ENCODE peak calls at places on chromosomes 5 and 9, in five cellular contexts. F is transverse colon, R is tibial nerve, Y is PC-9, B is right atrium auricular region. V is an unnamed sample. For H3K36me3, the result is how much of the 10 kb centered on the place peaks cover.

GRCh38 chr5:96942911-96943310 is 7.0 kb downstream of the LNPEP start:
- DNase-seq in B (no peak), Y (no peak), R (no peak), F (no peak), V (no peak)

GRCh38 chr5:35136386-35136785 is 88.6 kb upstream of the AGXT2 start:
- DNase-seq in F (no peak), B (no peak), Y (no peak), R (no peak), V (peak)

GRCh38 chr9:7053903-7054302 is 296.1 kb downstream of the KDM4C start:
- DNase-seq in B (no peak), R (no peak), Y (no peak), F (no peak), V (no peak)

GRCh38 chr9:83972286-83972685 is 7.7 kb downstream of the HNRNPK start:
- DNase-seq in R (no peak), B (no peak), F (no peak), Y (no peak), V (no peak)

GRCh38 chr5:173247504-173247903 is 12.5 kb upstream of the NKX2-5 start:
- DNase-seq in Y (no peak), R (no peak), B (no peak), F (no peak), V (no peak)

GRCh38 chr5:63245271-63245670 is 666.7 kb downstream of the LRRC70 start:
- DNase-seq in R (no peak), B (no peak), Y (no peak), F (no peak), V (no peak)

GRCh38 chr5:67215592-67216471 is 19.2 kb upstream of the CD180 start:
- DNase-seq in B (peak), R (peak), F (peak), Y (no peak), V (no peak)

GRCh38 chr5:178486305-178486704 is 103.9 kb downstream of the COL23A1 start:
- DNase-seq in B (no peak), F (no peak), R (no peak), Y (no peak), V (no peak)

GRCh38 chr9:137199411-137200121 is 975 bp downstream of the TPRN start:
- DNase-seq in Y (no peak), R (no peak), F (no peak), B (no peak), V (no peak)

GRCh38 chr9:127218818-127219217 is 45.8 kb upstream of the GARNL3 start:
- DNase-seq in R (no peak), B (no peak), F (no peak), Y (no peak), V (no peak)

GRCh38 chr5:56900858-56901578 is 8.4 kb upstream of the SETD9 start:
- DNase-seq in R (peak), Y (no peak), F (no peak), B (no peak), V (no peak)

GRCh38 chr9:221989-222776 is 7.5 kb downstream of the DOCK8 start:
- DNase-seq in B (no peak), Y (peak), F (no peak), R (no peak), V (no peak)

GRCh38 chr5:150517272-150518152 is 9.6 kb downstream of the NDST1 start:
- DNase-seq in R (no peak), B (no peak), F (peak), Y (peak), V (no peak)

GRCh38 chr5:108061941-108062340 is 320.0 kb downstream of the FBXL17 start:
- DNase-seq in Y (no peak), F (no peak), R (no peak), B (no peak), V (no peak)

GRCh38 chr5:116733995-116734716 is 159.5 kb upstream of the SEMA6A start:
- DNase-seq in F (no peak), B (no peak), R (no peak), Y (no peak), V (no peak)

GRCh38 chr5:41856644-41857491 is 13.4 kb downstream of the OXCT1 start:
- DNase-seq in F (peak), B (no peak), Y (peak), R (peak), V (no peak)

GRCh38 chr9:9961934-9962333 is 650.9 kb downstream of the PTPRD start:
- DNase-seq in Y (no peak), F (no peak), R (no peak), B (no peak), V (no peak)

GRCh38 chr9:89903076-89903475 is 298.3 kb downstream of the GADD45G start:
- DNase-seq in F (no peak), Y (no peak), B (no peak), R (no peak), V (no peak)

GRCh38 chr5:172106511-172107356 is 81.3 kb downstream of the STK10 start:
- DNase-seq in Y (no peak), B (no peak), F (peak), R (peak), V (no peak)

GRCh38 chr5:77663081-77663863 is 24.8 kb upstream of the OTP start:
- DNase-seq in F (no peak), R (no peak), Y (no peak), B (no peak), V (no peak)

GRCh38 chr9:20848490-20848889 is 164.4 kb downstream of the FOCAD start:
- DNase-seq in B (no peak), Y (no peak), F (no peak), R (no peak), V (no peak)

GRCh38 chr5:170681013-170681433 is 102.5 kb upstream of the GABRP start:
- DNase-seq in R (no peak), F (no peak), Y (no peak), B (no peak), V (peak)

GRCh38 chr9:27165670-27166069 is 56.6 kb downstream of the TEK start:
- DNase-seq in F (no peak), R (no peak), B (no peak), Y (no peak), V (no peak)

GRCh38 chr9:82922686-82923085 is 140.3 kb downstream of the RASEF start:
- DNase-seq in Y (no peak), F (no peak), R (no peak), B (no peak), V (no peak)

GRCh38 chr5:35248843-35249780 is 18.8 kb upstream of the PRLR start:
- DNase-seq in B (no peak), Y (no peak), F (no peak), R (no peak), V (no peak)

GRCh38 chr5:82537646-82538306 is 259.6 kb upstream of the RPS23 start:
- DNase-seq in R (no peak), B (no peak), Y (no peak), F (no peak), V (no peak)

GRCh38 chr9:35863583-35863982 is 6.6 kb downstream of the OR13J1 start:
- DNase-seq in R (no peak), Y (no peak), B (no peak), F (no peak), V (no peak)

GRCh38 chr9:5569357-5569756 is 59.0 kb downstream of the PDCD1LG2 start:
- DNase-seq in R (no peak), F (no peak), Y (no peak), B (no peak), V (no peak)

GRCh38 chr5:154394328-154394727 is 51.5 kb upstream of the SAP30L start:
- DNase-seq in F (peak), B (no peak), Y (peak), R (no peak), V (no peak)
- TF ChIP-seq CTCF in F (no peak), B (no peak), Y (peak), R (no peak), V (no peak)

DNA sequence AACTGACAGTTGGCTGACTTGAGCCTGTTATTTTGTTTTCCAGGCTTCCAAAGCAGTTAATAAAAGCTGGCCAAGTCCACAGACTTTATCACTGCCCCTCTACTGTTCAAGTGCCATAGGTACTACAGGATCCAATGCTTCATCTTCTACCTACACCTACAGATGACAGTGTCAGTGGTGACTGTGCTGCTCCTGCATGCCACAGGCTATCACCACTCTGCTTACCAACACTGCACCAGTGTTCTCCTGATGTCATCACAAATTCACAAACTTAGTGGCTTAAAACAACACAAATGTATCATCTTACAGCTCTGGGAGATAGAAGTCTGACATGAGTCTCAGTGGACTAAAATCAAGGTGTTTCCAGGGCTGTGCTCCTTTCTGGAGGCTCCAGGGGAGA is 26.6 kb downstream of the HMGCS1 start:
- DNase-seq in B (no peak), F (no peak), R (no peak), Y (no peak), V (no peak)
- H3K36me3 ChIP-seq in B (under half), F (under half), R (under half), Y (under half), V (under half)

DNA sequence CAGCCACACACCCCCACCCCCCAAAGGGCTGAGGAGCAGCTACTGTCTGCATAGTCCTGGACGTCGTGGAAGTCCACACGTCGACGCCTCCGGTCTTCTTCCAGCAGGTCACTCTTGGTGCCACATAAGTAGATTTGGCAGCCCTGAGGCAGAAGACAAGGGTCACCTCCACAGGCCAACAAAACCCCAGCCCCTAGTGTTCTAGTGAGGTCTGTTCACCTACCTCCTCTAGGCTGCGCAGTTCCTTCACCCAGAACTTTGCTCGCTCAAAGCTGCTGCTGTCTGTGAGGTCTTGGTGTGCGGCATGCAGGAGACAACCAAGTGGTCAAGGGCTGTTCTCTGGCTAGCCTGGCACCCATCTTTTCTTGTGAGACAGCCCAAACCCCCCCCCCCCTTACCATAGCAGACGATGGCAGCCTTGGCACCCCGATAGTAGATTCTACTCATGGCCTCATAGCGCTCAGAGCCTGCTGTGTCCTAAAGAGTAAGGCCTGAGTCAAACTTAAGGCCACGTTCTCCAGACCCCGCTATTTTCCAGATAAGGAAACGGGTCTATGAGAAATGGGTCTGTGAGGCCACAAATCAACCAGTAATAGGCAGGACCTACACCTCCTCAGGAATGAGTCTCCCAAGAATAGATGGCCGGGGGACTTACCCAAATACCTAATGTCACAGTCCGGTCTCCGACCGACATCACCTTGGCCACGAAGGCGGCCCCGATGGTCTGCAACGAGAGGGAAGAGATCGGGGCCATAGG is 987 bp downstream of the RAB24 start:
- DNase-seq in Y (no peak), F (no peak), B (peak), R (no peak), V (no peak)
- TF ChIP-seq CTCF in Y (no peak), F (no peak), B (no peak), R (no peak), V (no peak)

GRCh38 chr9:132641216-132641615 is 28.6 kb downstream of the DDX31 start:
- DNase-seq in B (no peak), Y (no peak), R (no peak), F (no peak), V (no peak)
- H3K36me3 ChIP-seq in B (half or more), Y (under half), R (under half), F (under half), V (under half)

DNA sequence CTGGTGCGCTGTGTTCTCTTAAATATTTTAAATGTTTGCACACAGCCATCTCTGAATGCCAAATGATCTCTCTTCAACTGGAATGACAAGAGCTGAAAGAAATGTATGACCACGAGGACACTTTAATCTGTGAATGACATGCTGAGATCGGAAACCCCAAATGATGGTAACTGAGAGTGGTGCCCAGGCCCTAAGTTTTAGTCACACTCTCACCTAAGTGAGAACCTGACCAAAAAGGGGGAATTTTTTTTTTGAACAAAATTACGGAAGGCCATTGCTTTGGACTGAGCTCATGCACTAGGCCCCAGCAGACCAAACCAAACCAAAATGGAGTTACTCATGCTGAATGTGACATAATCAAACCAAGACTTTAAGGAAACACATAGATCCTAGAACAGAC is 167.1 kb upstream of the TUT7 start:
- DNase-seq in F (no peak), R (no peak), Y (no peak), B (no peak), V (no peak)
- TF ChIP-seq CTCF in F (no peak), R (no peak), Y (no peak), B (no peak), V (no peak)

DNA sequence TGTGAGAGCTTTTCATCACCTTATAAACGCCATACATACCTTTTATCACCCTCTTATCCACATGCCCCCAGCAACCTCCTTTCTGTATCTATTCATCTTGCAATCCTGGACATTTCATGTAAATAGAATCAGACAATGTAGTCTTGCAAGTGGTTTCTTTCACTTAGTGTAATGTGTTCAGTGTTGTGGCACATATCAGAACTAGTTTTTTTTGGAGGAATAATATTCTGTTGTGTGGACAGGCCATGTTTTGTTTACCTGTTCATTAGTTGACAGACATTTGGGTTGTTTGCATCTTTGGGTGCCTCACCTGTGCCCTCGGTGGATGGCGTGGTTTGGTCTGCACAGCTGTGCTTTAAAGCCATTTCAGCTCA is 1.3 kb downstream of the SQSTM1 start:
- DNase-seq in B (no peak), R (no peak), Y (no peak), F (no peak), V (no peak)
- H3K36me3 ChIP-seq in B (half or more), R (under half), Y (under half), F (under half), V (under half)

V was measured in kidney epithelial cell.